ENCODE peak calls at places on chromosomes 16 and 17, in four cellular contexts. One of them, this sample, is unnamed.

GRCh38 chr16:48393843-48394703 is 8.9 kb upstream of the SIAH1 start:
- DNase-seq in cardiac fibroblast: peak
- DNase-seq in heart right ventricle: no peak
- DNase-seq in fibroblast of pulmonary artery: peak
- DNase-seq in this sample: peak

GRCh38 chr17:48487221-48487620 is 43.6 kb downstream of the HOXB1 start:
- DNase-seq in cardiac fibroblast: no peak
- DNase-seq in fibroblast of pulmonary artery: no peak
- DNase-seq in heart right ventricle: no peak
- DNase-seq in this sample: no peak

GRCh38 chr17:50532452-50533024 is at the start of gene EPN3:
- DNase-seq in cardiac fibroblast: no peak
- DNase-seq in heart right ventricle: no peak
- DNase-seq in fibroblast of pulmonary artery: no peak
- DNase-seq in this sample: peak

GRCh38 chr16:77657016-77657415 is 65.3 kb upstream of the NUDT7 start:
- DNase-seq in heart right ventricle: no peak
- DNase-seq in cardiac fibroblast: no peak
- DNase-seq in fibroblast of pulmonary artery: peak
- DNase-seq in this sample: no peak

GRCh38 chr17:7393613-7394451 is 493 bp downstream of the PLSCR3 start:
- DNase-seq in heart right ventricle: no peak
- DNase-seq in cardiac fibroblast: no peak
- DNase-seq in fibroblast of pulmonary artery: no peak
- DNase-seq in this sample: peak

GRCh38 chr17:45320931-45321461 is 4.2 kb upstream of the MAP3K14 start:
- DNase-seq in fibroblast of pulmonary artery: peak
- DNase-seq in cardiac fibroblast: peak
- DNase-seq in heart right ventricle: no peak
- DNase-seq in this sample: peak

GRCh38 chr16:84044108-84044488 is 1.5 kb upstream of the SLC38A8 start:
- DNase-seq in cardiac fibroblast: peak
- DNase-seq in heart right ventricle: no peak
- DNase-seq in fibroblast of pulmonary artery: peak
- DNase-seq in this sample: peak

GRCh38 chr17:72724375-72724774 is 368.1 kb downstream of the SLC39A11 start:
- DNase-seq in fibroblast of pulmonary artery: no peak
- DNase-seq in cardiac fibroblast: no peak
- DNase-seq in heart right ventricle: no peak
- DNase-seq in this sample: peak

GRCh38 chr17:78214706-78215061 is 631 bp downstream of the BIRC5 start:
- DNase-seq in heart right ventricle: no peak
- DNase-seq in cardiac fibroblast: no peak
- DNase-seq in fibroblast of pulmonary artery: no peak
- DNase-seq in this sample: no peak

GRCh38 chr17:78210111-78210510 is 3.9 kb upstream of the BIRC5 start:
- DNase-seq in fibroblast of pulmonary artery: no peak
- DNase-seq in cardiac fibroblast: no peak
- DNase-seq in heart right ventricle: no peak
- DNase-seq in this sample: no peak

GRCh38 chr17:78211032-78211431 is 3.0 kb upstream of the BIRC5 start:
- DNase-seq in fibroblast of pulmonary artery: no peak
- DNase-seq in cardiac fibroblast: no peak
- DNase-seq in heart right ventricle: no peak
- DNase-seq in this sample: no peak

GRCh38 chr17:78219396-78220150 is 5.5 kb downstream of the BIRC5 start:
- DNase-seq in fibroblast of pulmonary artery: no peak
- DNase-seq in heart right ventricle: no peak
- DNase-seq in cardiac fibroblast: no peak
- DNase-seq in this sample: peak

DNA sequence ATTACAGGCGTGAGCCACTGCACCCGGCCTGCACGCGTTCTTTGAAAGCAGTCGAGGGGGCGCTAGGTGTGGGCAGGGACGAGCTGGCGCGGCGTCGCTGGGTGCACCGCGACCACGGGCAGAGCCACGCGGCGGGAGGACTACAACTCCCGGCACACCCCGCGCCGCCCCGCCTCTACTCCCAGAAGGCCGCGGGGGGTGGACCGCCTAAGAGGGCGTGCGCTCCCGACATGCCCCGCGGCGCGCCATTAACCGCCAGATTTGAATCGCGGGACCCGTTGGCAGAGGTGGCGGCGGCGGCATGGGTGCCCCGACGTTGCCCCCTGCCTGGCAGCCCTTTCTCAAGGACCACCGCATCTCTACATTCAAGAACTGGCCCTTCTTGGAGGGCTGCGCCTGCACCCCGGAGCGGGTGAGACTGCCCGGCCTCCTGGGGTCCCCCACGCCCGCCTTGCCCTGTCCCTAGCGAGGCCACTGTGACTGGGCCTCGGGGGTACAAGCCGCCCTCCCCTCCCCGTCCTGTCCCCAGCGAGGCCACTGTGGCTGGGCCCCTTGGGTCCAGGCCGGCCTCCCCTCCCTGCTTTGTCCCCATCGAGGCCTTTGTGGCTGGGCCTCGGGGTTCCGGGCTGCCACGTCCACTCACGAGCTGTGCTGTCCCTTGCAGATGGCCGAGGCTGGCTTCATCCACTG is at the start of gene BIRC5:
- DNase-seq in heart right ventricle: peak
- DNase-seq in cardiac fibroblast: peak
- DNase-seq in fibroblast of pulmonary artery: peak
- DNase-seq in this sample: peak
- H3K4me3 ChIP-seq in heart right ventricle: peak
- H3K4me3 ChIP-seq in cardiac fibroblast: peak
- H3K4me3 ChIP-seq in fibroblast of pulmonary artery: peak
- H3K4me3 ChIP-seq in this sample: peak

GRCh38 chr17:4500188-4500565 is 1.5 kb downstream of the SPNS2 start:
- DNase-seq in heart right ventricle: no peak
- DNase-seq in fibroblast of pulmonary artery: no peak
- DNase-seq in cardiac fibroblast: no peak
- DNase-seq in this sample: no peak
- TF ChIP-seq CTCF in heart right ventricle: no peak
- TF ChIP-seq CTCF in fibroblast of pulmonary artery: no peak
- TF ChIP-seq CTCF in cardiac fibroblast: no peak
- TF ChIP-seq CTCF in this sample: no peak

GRCh38 chr17:16285646-16286008 is 67.6 kb downstream of the CENPV start:
- DNase-seq in fibroblast of pulmonary artery: no peak
- DNase-seq in cardiac fibroblast: no peak
- DNase-seq in heart right ventricle: no peak
- DNase-seq in this sample: no peak

GRCh38 chr17:16286947-16287562 is 66.2 kb downstream of the CENPV start:
- DNase-seq in fibroblast of pulmonary artery: peak
- DNase-seq in heart right ventricle: peak
- DNase-seq in cardiac fibroblast: peak
- DNase-seq in this sample: no peak

GRCh38 chr17:16286009-16286946 is 67.0 kb downstream of the CENPV start:
- DNase-seq in fibroblast of pulmonary artery: peak
- DNase-seq in cardiac fibroblast: peak
- DNase-seq in heart right ventricle: peak
- DNase-seq in this sample: peak

GRCh38 chr17:16288860-16289571 is 64.3 kb downstream of the CENPV start:
- DNase-seq in heart right ventricle: no peak
- DNase-seq in fibroblast of pulmonary artery: no peak
- DNase-seq in cardiac fibroblast: no peak
- DNase-seq in this sample: no peak

DNA sequence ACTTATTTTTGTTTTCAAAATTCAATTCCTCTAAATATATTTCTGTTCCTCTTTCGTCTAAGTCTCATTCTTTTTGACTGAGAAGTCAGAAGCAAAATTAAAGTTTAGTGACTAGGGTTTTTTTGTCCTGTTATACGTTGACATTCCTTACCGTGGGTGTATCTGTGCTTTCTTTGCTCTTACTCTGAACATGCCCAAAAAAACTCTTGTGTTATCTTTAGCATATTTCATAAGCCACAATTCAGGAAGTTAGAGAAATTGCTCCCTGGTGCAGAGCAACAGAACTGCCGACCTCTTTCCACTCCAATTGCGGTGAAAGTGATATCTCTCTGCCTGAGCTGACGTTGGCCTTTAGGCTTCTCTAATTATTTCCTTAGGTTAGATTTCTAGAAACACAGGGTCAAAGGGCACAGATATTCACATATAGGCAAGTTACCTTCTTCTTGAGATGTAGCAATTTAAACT is 65.7 kb downstream of the CENPV start:
- DNase-seq in heart right ventricle: no peak
- DNase-seq in cardiac fibroblast: peak
- DNase-seq in fibroblast of pulmonary artery: peak
- DNase-seq in this sample: no peak
- H3K4me3 ChIP-seq in heart right ventricle: no peak
- H3K4me3 ChIP-seq in cardiac fibroblast: no peak
- H3K4me3 ChIP-seq in fibroblast of pulmonary artery: peak
- H3K4me3 ChIP-seq in this sample: no peak

GRCh38 chr17:43754947-43755346 is 3.6 kb downstream of the SOST start:
- DNase-seq in fibroblast of pulmonary artery: no peak
- DNase-seq in cardiac fibroblast: no peak
- DNase-seq in heart right ventricle: no peak
- DNase-seq in this sample: no peak
- TF ChIP-seq CTCF in fibroblast of pulmonary artery: no peak
- TF ChIP-seq CTCF in cardiac fibroblast: no peak
- TF ChIP-seq CTCF in heart right ventricle: no peak
- TF ChIP-seq CTCF in this sample: no peak

DNA sequence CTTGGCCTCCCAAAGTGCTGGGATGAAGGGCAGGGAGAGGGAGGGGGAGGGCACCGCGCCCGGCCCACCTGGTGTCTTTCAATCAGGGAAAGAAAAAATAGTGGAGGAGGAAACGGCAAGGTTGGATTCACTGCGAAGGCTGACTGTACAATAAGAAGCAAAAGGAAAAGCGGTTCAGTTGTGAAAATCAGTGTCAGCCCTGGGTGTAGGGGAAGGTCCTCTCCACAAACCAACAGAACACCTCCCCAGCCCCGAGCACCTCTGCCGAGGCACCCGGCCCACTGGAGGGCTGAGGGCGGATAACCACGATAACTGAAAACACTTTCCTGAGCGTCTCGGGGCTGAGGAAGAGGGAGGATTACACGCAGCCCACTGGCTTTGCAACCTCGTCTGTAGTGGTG is 1.4 kb upstream of the SPG7 start:
- DNase-seq in fibroblast of pulmonary artery: no peak
- DNase-seq in cardiac fibroblast: no peak
- DNase-seq in heart right ventricle: no peak
- DNase-seq in this sample: no peak
- H3K4me3 ChIP-seq in fibroblast of pulmonary artery: peak
- H3K4me3 ChIP-seq in cardiac fibroblast: peak
- H3K4me3 ChIP-seq in heart right ventricle: peak
- H3K4me3 ChIP-seq in this sample: peak

GRCh38 chr17:66337866-66338472 is 35.6 kb downstream of the PRKCA start:
- DNase-seq in fibroblast of pulmonary artery: no peak
- DNase-seq in cardiac fibroblast: no peak
- DNase-seq in heart right ventricle: peak
- DNase-seq in this sample: no peak
- TF ChIP-seq CTCF in fibroblast of pulmonary artery: no peak
- TF ChIP-seq CTCF in cardiac fibroblast: no peak
- TF ChIP-seq CTCF in heart right ventricle: no peak
- TF ChIP-seq CTCF in this sample: no peak

GRCh38 chr17:41728056-41728455 is 6.4 kb downstream of the HAP1 start:
- DNase-seq in fibroblast of pulmonary artery: no peak
- DNase-seq in heart right ventricle: no peak
- DNase-seq in cardiac fibroblast: no peak
- DNase-seq in this sample: no peak

GRCh38 chr17:41724476-41725030 is 9.9 kb downstream of the HAP1 start:
- DNase-seq in heart right ventricle: no peak
- DNase-seq in cardiac fibroblast: no peak
- DNase-seq in fibroblast of pulmonary artery: no peak
- DNase-seq in this sample: no peak

GRCh38 chr17:41723801-41724475 is 10.5 kb downstream of the HAP1 start:
- DNase-seq in heart right ventricle: no peak
- DNase-seq in cardiac fibroblast: no peak
- DNase-seq in fibroblast of pulmonary artery: no peak
- DNase-seq in this sample: no peak

GRCh38 chr17:41730479-41730878 is 4.0 kb downstream of the HAP1 start:
- DNase-seq in fibroblast of pulmonary artery: no peak
- DNase-seq in heart right ventricle: no peak
- DNase-seq in cardiac fibroblast: no peak
- DNase-seq in this sample: no peak

DNA sequence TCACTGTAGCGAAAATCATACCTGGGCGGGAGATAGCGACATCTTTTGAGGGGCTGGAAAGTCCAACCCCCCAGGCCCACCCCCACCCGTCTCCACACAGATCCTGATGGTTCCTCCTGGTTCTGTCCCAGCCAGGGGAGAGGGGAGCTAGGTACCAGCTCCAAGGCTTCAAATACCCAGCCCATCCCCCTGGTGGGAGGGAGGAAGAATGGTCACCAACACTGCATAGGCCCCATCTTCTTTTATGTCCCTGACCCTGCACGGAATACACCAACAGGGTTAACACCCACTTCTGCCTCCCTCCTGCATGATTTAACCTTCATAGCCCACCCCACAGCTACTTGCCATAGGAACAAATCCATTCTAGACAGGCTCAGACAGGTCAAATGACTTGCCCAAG is 9.3 kb downstream of the HAP1 start:
- DNase-seq in fibroblast of pulmonary artery: no peak
- DNase-seq in cardiac fibroblast: no peak
- DNase-seq in heart right ventricle: no peak
- DNase-seq in this sample: no peak
- H3K4me3 ChIP-seq in fibroblast of pulmonary artery: no peak
- H3K4me3 ChIP-seq in cardiac fibroblast: no peak
- H3K4me3 ChIP-seq in heart right ventricle: no peak
- H3K4me3 ChIP-seq in this sample: no peak

This sample was measured in epithelial cell of esophagus.